ENCODE peak calls at places on chromosomes 7 and 10, in five cellular contexts. R is pancreas; X is right lobe of liver; T is CD8-positive, alpha-beta T cell; P is neural progenitor cell. S is an unnamed sample.

GRCh38 chr7:154451480-154452457 is 399.6 kb downstream of the DPP6 start:
- DNase-seq in P (peak; percentile 80), T (no peak), X (no peak), R (no peak), S (no peak)

GRCh38 chr10:131790021-131790420 is 110.8 kb upstream of the PPP2R2D start:
- DNase-seq in X (no peak), T (no peak), P (no peak), R (no peak), S (no peak)

GRCh38 chr10:11825796-11826414 is 2.7 kb downstream of the PROSER2 start:
- DNase-seq in R (no peak), T (no peak), P (no peak), X (no peak), S (no peak)

GRCh38 chr7:158076656-158077055 is 511.0 kb downstream of the PTPRN2 start:
- DNase-seq in X (peak; percentile 17), P (no peak), T (no peak), R (peak; percentile 34), S (no peak)

GRCh38 chr7:53306846-53307245 is 271.4 kb downstream of the POM121L12 start:
- DNase-seq in R (no peak), P (no peak), X (no peak), T (no peak), S (no peak)

GRCh38 chr10:48703776-48704555 is 19.3 kb downstream of the WDFY4 start:
- DNase-seq in R (no peak), P (no peak), X (no peak), T (no peak), S (no peak)

GRCh38 chr10:83108565-83109333 is 1030.6 kb upstream of the GHITM start:
- DNase-seq in R (peak; percentile 24), X (no peak), T (no peak), P (no peak), S (no peak)

GRCh38 chr7:32062150-32062549 is 8.1 kb downstream of the PDE1C start:
- DNase-seq in X (no peak), P (peak; percentile 68), R (no peak), T (no peak), S (no peak)

GRCh38 chr10:86690657-86691084 is 22.4 kb downstream of the LDB3 start:
- DNase-seq in R (no peak), P (no peak), T (no peak), X (no peak), S (no peak)

GRCh38 chr10:36608251-36608650 is 517.1 kb upstream of the ANKRD30A start:
- DNase-seq in P (no peak), X (no peak), R (no peak), T (no peak), S (no peak)

GRCh38 chr10:97520978-97521761 is 22.4 kb downstream of the UBTD1 start:
- DNase-seq in T (no peak), X (no peak), P (no peak), R (no peak), S (no peak)

GRCh38 chr7:155738652-155739537 is 73.4 kb downstream of the SHH start:
- DNase-seq in P (peak; percentile 68), R (peak; percentile 81), T (peak; percentile 65), X (peak; percentile 80), S (no peak)

GRCh38 chr10:115941247-115941840 is 331.7 kb downstream of the GFRA1 start:
- DNase-seq in T (no peak), X (no peak), P (no peak), R (no peak), S (no peak)

GRCh38 chr10:54559498-54559897 is 241.5 kb downstream of the PCDH15 start:
- DNase-seq in T (no peak), X (no peak), R (no peak), P (no peak), S (no peak)

GRCh38 chr7:121932768-121933167 is 59.8 kb downstream of the PTPRZ1 start:
- DNase-seq in T (no peak), R (no peak), P (no peak), X (no peak), S (no peak)

GRCh38 chr7:151138541-151138910 is 29.0 kb downstream of the GBX1 start:
- DNase-seq in T (no peak), X (peak; percentile 36), P (peak; percentile 79), R (peak; percentile 60), S (no peak)

GRCh38 chr10:130711072-130711471 is 574.9 kb downstream of the GLRX3 start:
- DNase-seq in T (no peak), X (no peak), R (no peak), P (peak; percentile 24), S (no peak)

GRCh38 chr10:92011560-92012214 is 88.1 kb downstream of the BTAF1 start:
- DNase-seq in R (no peak), X (no peak), T (no peak), P (no peak), S (no peak)

GRCh38 chr7:64879800-64880199 is 23.3 kb upstream of the ZNF273 start:
- DNase-seq in T (no peak), X (no peak), R (no peak), P (no peak), S (no peak)
- H3K9me3 ChIP-seq in T (no peaks in the 10 kb centered on the region), X (no peaks in the 10 kb centered on the region), R (no peaks in the 10 kb centered on the region), P (no peaks in the 10 kb centered on the region), S (no peaks in the 10 kb centered on the region)

DNA sequence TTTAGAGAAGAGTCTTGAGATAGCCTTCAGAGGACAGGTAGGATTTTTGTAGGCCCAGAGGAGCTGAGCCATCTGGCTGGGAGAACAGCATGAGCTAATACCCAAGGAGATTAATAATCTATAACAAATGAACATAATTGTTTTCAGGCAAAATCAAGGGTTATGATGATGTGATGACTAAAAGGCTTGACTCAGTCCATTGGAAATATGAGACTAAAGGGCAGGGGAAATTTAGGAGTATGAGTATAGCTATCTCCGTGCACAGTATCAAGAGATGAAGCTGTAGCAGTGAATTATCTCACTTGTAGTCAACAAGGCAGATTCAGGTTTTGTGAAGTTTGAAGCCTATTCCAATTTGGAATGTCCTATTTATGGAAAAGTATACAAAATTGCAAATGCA is 40.1 kb downstream of the CSTF2T start:
- DNase-seq in X (no peak), T (no peak), P (no peak), R (no peak), S (no peak)
- H3K9me3 ChIP-seq in X (no peaks in the 10 kb centered on the region), T (no peaks in the 10 kb centered on the region), P (no peaks in the 10 kb centered on the region), R (no peaks in the 10 kb centered on the region), S (no peaks in the 10 kb centered on the region)

GRCh38 chr10:133412381-133412711 is 12.1 kb downstream of the SPRN start:
- DNase-seq in X (no peak), T (no peak), P (no peak), R (no peak), S (no peak)
- H3K9me3 ChIP-seq in X (no peaks in the 10 kb centered on the region), T (peaks cover 15% of the 10 kb centered on the region), P (peaks cover 22% of the 10 kb centered on the region), R (no peaks in the 10 kb centered on the region), S (peaks cover 19% of the 10 kb centered on the region)

GRCh38 chr10:70115948-70116682 is 16.5 kb downstream of the AIFM2 start:
- DNase-seq in P (peak; percentile 70), T (peak; percentile 63), R (no peak), X (peak; percentile 60), S (peak; percentile 50)
- H3K9me3 ChIP-seq in P (no peaks in the 10 kb centered on the region), T (no peaks in the 10 kb centered on the region), R (no peaks in the 10 kb centered on the region), X (no peaks in the 10 kb centered on the region), S (no peaks in the 10 kb centered on the region)

DNA sequence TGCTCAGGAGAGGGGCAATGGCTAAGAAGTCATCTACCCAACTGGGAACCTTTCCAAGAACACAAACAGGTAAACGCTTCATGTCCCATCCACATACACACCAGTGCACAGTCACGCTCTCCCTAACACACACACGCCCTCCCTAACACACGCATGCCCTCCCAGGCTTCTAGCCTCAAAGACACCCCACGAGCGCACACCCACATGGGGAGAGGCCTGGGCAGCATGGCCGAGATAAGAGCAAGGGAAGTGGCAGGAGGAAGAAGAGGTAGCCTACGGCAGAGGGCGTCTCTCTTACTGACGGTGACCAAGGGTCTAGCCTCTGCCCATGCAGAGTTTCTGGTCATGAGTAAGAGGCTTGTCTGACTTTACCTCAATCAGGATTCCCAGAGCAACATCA is 3.1 kb downstream of the CYREN start:
- DNase-seq in P (no peak), X (no peak), R (no peak), T (no peak), S (no peak)
- H3K9me3 ChIP-seq in P (peaks cover 6% of the 10 kb centered on the region), X (no peaks in the 10 kb centered on the region), R (no peaks in the 10 kb centered on the region), T (no peaks in the 10 kb centered on the region), S (no peaks in the 10 kb centered on the region)

S was measured in T-helper 17 cell.